ENCODE peak calls at places on chromosomes 13 and 19, in four cellular contexts. Y is dorsolateral prefrontal cortex; S is trophoblast cell; Z is CD4-positive, alpha-beta T cell. N is an unnamed sample.

GRCh38 chr13:40052954-40053353 is 397.5 kb downstream of the COG6 start:
- DNase-seq in Y (no peak), S (no peak), Z (no peak), N (no peak)

GRCh38 chr19:5536337-5536894 is 31.3 kb downstream of the TINCR start:
- DNase-seq in Z (no peak), Y (peak), S (peak), N (peak)

GRCh38 chr19:2613507-2614295 is 88.8 kb downstream of the GNG7 start:
- DNase-seq in Y (no peak), Z (peak), S (peak), N (no peak)

GRCh38 chr19:2495651-2496316 is 19.9 kb downstream of the GADD45B start:
- DNase-seq in Z (no peak), Y (no peak), S (peak), N (no peak)

GRCh38 chr13:113495494-113496251 is 5.2 kb upstream of the DCUN1D2 start:
- DNase-seq in S (no peak), Z (no peak), Y (no peak), N (no peak)

GRCh38 chr19:29928831-29929230 is 13.2 kb upstream of the URI1 start:
- DNase-seq in S (no peak), Y (no peak), Z (no peak), N (no peak)

GRCh38 chr19:7973883-7974282 is 30.4 kb upstream of the TIMM44 start:
- DNase-seq in S (no peak), Z (no peak), Y (peak), N (peak)

GRCh38 chr13:37136187-37136586 is 30.7 kb upstream of the CSNK1A1L start:
- DNase-seq in Y (no peak), S (peak), Z (no peak), N (no peak)

GRCh38 chr19:43584484-43584883 is 8.9 kb downstream of the PINLYP start:
- DNase-seq in Y (no peak), Z (no peak), S (no peak), N (no peak)

GRCh38 chr13:37168922-37169321 is 63.5 kb upstream of the CSNK1A1L start:
- DNase-seq in S (no peak), Y (no peak), Z (no peak), N (no peak)

GRCh38 chr19:11989112-11989456 is 24.2 kb downstream of the ZNF763 start:
- DNase-seq in Y (no peak), S (no peak), Z (no peak), N (no peak)

GRCh38 chr19:55173717-55174409 is 6.2 kb downstream of the SYT5 start:
- DNase-seq in S (peak), Z (no peak), Y (no peak), N (peak)

GRCh38 chr19:1017115-1017905 is 3.6 kb downstream of the TMEM259 start:
- DNase-seq in Z (no peak), Y (no peak), S (no peak), N (no peak)

GRCh38 chr19:1003283-1003682 is 3.1 kb downstream of the GRIN3B start:
- DNase-seq in S (no peak), Z (no peak), Y (no peak), N (no peak)

GRCh38 chr13:106151056-106151699 is 384.3 kb downstream of the EFNB2 start:
- DNase-seq in Y (no peak), S (peak), Z (no peak), N (no peak)

GRCh38 chr13:68254151-68254550 is 1024.0 kb upstream of the PCDH9 start:
- DNase-seq in S (no peak), Y (no peak), Z (no peak), N (no peak)

GRCh38 chr13:40200273-40200978 is 466.0 kb downstream of the FOXO1 start:
- DNase-seq in S (no peak), Y (no peak), Z (no peak), N (no peak)

GRCh38 chr19:40521276-40521675 is 54.5 kb downstream of the SPTBN4 start:
- DNase-seq in Z (no peak), S (peak), Y (no peak), N (no peak)

GRCh38 chr19:40778865-40779284 is 828 bp downstream of the RAB4B start:
- DNase-seq in Y (no peak), S (peak), Z (no peak), N (no peak)

GRCh38 chr13:87736849-87737400 is 65.8 kb downstream of the SLITRK5 start:
- DNase-seq in S (no peak), Z (no peak), Y (no peak), N (no peak)

GRCh38 chr19:13553880-13554400 is 47.7 kb upstream of the CACNA1A start:
- DNase-seq in S (no peak), Z (no peak), Y (no peak), N (no peak)

GRCh38 chr19:41910992-41911888 is 17.0 kb downstream of the ERFL start:
- DNase-seq in Y (no peak), Z (no peak), S (no peak), N (no peak)

GRCh38 chr13:47146991-47147783 is 250.3 kb upstream of the HTR2A start:
- DNase-seq in Y (no peak), Z (no peak), S (no peak), N (no peak)

GRCh38 chr19:19361075-19361594 is 40.5 kb downstream of the MAU2 start:
- DNase-seq in Y (peak), S (peak), Z (peak), N (peak)

GRCh38 chr13:92272177-92272576 is 873.8 kb downstream of the GPC5 start:
- DNase-seq in Z (no peak), Y (no peak), S (no peak), N (no peak)

GRCh38 chr13:71240906-71241305 is 626.1 kb downstream of the DACH1 start:
- DNase-seq in Y (no peak), S (no peak), Z (no peak), N (no peak)

GRCh38 chr13:30577381-30577780 is 40.3 kb upstream of the USPL1 start:
- DNase-seq in Z (peak), S (peak), Y (no peak), N (no peak)

GRCh38 chr19:48661746-48662145 is 11.1 kb downstream of the NTN5 start:
- DNase-seq in Z (no peak), S (no peak), Y (no peak), N (no peak)

GRCh38 chr19:40565910-40566495 is 10.7 kb upstream of the SHKBP1 start:
- DNase-seq in Z (no peak), S (no peak), Y (no peak), N (no peak)

DNA sequence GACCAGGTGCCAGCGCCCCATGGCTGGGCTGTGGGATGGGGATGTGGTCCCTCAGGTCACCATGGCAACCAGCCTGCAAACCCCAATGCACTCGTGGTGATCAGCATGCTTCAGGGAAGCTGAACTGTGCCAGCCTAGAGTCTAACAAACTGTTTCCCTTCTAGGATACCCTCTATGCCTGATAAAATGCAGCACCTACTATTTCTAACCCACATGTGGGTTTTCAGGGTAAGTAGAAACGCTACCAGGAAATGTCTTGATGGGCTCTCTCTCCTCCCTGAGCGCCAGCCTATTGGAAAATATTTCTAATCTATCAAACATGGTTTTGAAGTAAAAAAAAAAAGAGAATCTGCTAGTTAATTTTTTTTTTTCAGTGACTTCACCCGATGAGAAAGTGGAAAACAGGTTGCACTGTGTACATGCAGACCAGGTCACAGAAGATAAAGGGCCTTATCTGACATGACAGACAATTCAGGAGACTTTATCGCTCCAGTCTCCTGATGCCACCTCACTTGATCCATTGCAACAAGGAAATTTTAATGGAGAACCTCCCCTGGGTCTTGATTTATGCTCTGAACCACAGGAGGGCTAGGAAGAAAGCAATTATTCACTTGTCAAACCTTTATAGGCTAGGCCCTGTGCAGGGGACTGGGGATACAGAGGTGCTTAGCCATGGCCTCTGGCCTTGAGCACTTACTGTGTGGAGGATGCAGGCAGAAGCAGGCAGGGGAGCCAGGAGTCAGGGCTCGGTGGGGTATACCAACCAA is 51.2 kb downstream of the RASL11A start:
- DNase-seq in S (no peak), Z (no peak), Y (no peak), N (no peak)
- H3K27ac ChIP-seq in S (no peak), Z (no peak), Y (no peak), N (no peak)

DNA sequence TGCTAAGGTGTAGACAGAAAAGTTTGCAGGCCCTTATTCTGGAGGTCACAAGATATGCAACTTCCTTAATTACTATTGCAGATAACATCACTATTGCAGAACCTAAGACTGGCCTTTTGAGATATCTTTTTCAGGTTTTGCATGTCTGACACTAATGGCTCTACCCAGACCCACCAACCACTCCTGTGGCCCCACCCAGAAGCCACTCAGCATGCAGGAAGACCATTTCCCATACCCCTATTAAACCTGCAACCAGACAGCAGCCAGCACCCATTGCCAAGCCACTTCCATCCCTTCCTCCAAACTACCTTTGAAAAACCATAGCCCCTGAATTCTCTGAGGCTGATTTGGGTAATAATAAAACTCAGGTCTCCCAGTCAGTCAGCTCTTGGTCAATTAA is 297.6 kb downstream of the SLITRK6 start:
- DNase-seq in S (peak), Z (no peak), Y (no peak), N (no peak)
- H3K27ac ChIP-seq in S (peak), Z (no peak), Y (no peak), N (no peak)

GRCh38 chr13:48431431-48431830 is 18.5 kb upstream of the LPAR6 start:
- DNase-seq in S (no peak), Y (no peak), Z (no peak), N (no peak)
- H3K27ac ChIP-seq in S (no peak), Y (no peak), Z (no peak), N (no peak)

GRCh38 chr19:53554804-53555203 is 16.9 kb downstream of the ZNF331 start:
- DNase-seq in Y (no peak), Z (no peak), S (no peak), N (no peak)

GRCh38 chr19:53552001-53552721 is 14.2 kb downstream of the ZNF331 start:
- DNase-seq in S (no peak), Z (no peak), Y (no peak), N (no peak)

GRCh38 chr19:53555352-53555751 is 17.4 kb downstream of the ZNF331 start:
- DNase-seq in Z (no peak), S (no peak), Y (no peak), N (no peak)

GRCh38 chr19:53553159-53553558 is 15.2 kb downstream of the ZNF331 start:
- DNase-seq in Z (no peak), S (no peak), Y (no peak), N (no peak)

GRCh38 chr19:53553865-53554791 is 16.2 kb downstream of the ZNF331 start:
- DNase-seq in Z (peak), S (peak), Y (peak), N (peak)
- H3K27ac ChIP-seq in Z (peak), S (no peak), Y (peak), N (peak)

GRCh38 chr13:27965740-27966640 is 3.1 kb downstream of the CDX2 start:
- DNase-seq in S (no peak), Z (no peak), Y (no peak), N (no peak)

GRCh38 chr13:27968316-27969072 is 621 bp downstream of the CDX2 start:
- DNase-seq in Z (no peak), Y (no peak), S (peak), N (no peak)

GRCh38 chr13:27966641-27967202 is 2.4 kb downstream of the CDX2 start:
- DNase-seq in S (no peak), Y (no peak), Z (no peak), N (no peak)

GRCh38 chr13:27967736-27968315 is 1.3 kb downstream of the CDX2 start:
- DNase-seq in Y (no peak), S (peak), Z (no peak), N (no peak)

GRCh38 chr13:27967203-27967735 is 1.8 kb downstream of the CDX2 start:
- DNase-seq in Y (no peak), Z (no peak), S (no peak), N (no peak)
- H3K27ac ChIP-seq in Y (no peak), Z (no peak), S (no peak), N (no peak)

DNA sequence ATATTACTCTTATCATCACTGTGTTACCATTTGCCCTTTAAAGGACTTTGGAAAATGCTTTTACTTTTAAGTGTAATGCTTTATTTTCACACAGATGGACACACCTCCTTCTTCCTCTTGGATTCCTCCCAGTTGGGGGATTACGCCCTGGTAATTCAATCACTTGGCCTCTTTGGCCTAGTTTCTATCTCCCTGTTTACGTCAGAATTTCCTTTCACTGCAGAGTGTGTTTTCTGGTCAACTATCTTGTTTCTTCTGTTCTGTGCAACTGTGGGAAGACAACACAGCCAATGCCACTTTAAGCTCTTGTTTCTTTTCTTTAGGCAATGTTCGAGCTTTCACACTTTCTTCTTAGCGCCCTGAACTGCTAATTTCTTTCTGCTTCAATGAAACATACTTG is 257.3 kb upstream of the MAB21L1 start:
- DNase-seq in S (no peak), Z (no peak), Y (no peak), N (no peak)
- H3K27ac ChIP-seq in S (no peak), Z (no peak), Y (no peak), N (no peak)

GRCh38 chr19:52897149-52897935 is at the start of gene ZNF320:
- DNase-seq in Z (peak), S (peak), Y (peak), N (peak)
- H3K27ac ChIP-seq in Z (peak), S (peak), Y (peak), N (peak)

GRCh38 chr19:45511074-45511473 is 3.8 kb downstream of the VASP start:
- DNase-seq in Y (no peak), Z (no peak), S (no peak), N (no peak)
- H3K27ac ChIP-seq in Y (no peak), Z (no peak), S (no peak), N (no peak)

DNA sequence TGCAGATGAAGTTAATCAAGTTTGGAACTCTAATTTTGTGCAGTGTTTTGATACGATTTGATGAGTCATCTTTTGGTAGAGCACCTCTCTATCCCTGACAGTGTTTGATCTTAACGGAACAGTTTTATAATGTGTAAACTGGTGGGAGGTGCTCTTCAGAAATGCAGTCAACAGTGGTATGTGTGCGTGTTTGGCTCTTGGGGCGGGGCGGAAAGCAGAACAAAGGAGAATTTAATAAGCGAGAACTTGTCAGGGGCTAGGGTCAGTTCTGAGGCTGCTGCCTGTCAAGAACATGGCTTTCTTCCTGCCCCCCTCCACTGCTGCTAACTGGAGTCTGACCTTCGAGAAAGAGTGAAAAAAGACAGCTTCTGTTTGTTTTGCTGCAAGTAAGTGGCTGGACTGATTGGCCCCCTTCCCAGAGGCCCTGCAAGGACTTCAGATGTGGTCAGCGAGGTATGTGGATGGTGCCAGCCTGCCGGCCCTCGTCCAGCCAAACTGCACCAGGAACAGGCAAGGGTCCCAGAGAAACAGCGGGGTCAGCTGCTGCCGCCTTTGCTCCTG is 40.8 kb downstream of the BBC3 start:
- DNase-seq in Z (peak), Y (peak), S (no peak), N (peak)
- H3K27ac ChIP-seq in Z (peak), Y (peak), S (peak), N (no peak)

GRCh38 chr13:51437550-51438127 is 15.2 kb downstream of the INTS6 start:
- DNase-seq in Z (no peak), S (no peak), Y (no peak), N (no peak)

GRCh38 chr13:51426982-51427381 is 25.9 kb downstream of the INTS6 start:
- DNase-seq in Z (no peak), Y (no peak), S (no peak), N (no peak)

GRCh38 chr13:51435002-51435578 is 17.7 kb downstream of the INTS6 start:
- DNase-seq in Z (no peak), Y (no peak), S (peak), N (no peak)

GRCh38 chr13:51432576-51432975 is 20.3 kb downstream of the INTS6 start:
- DNase-seq in Z (no peak), S (no peak), Y (no peak), N (no peak)
- H3K27ac ChIP-seq in Z (no peak), S (no peak), Y (no peak), N (no peak)

N was measured in substantia nigra.